ENCODE peak calls at places on chromosome 2, in four cellular contexts. One of them, this sample, is unnamed.

GRCh38 chr2:120765911-120766757 is 30.5 kb downstream of the GLI2 start:
- DNase-seq in GM12878: no peak
- DNase-seq in transverse colon: peak
- DNase-seq in A549: no peak
- DNase-seq in this sample: no peak

GRCh38 chr2:10218036-10218435 is 84.7 kb upstream of the HPCAL1 start:
- DNase-seq in transverse colon: no peak
- DNase-seq in GM12878: no peak
- DNase-seq in A549: no peak
- DNase-seq in this sample: no peak

GRCh38 chr2:201854221-201854801 is 48.0 kb downstream of the CDK15 start:
- DNase-seq in transverse colon: no peak
- DNase-seq in A549: no peak
- DNase-seq in GM12878: no peak
- DNase-seq in this sample: no peak

GRCh38 chr2:191165190-191165643 is 14.4 kb upstream of the STAT4 start:
- DNase-seq in A549: peak
- DNase-seq in GM12878: no peak
- DNase-seq in transverse colon: no peak
- DNase-seq in this sample: no peak

GRCh38 chr2:37641582-37642111 is 29.8 kb downstream of the CDC42EP3 start:
- DNase-seq in GM12878: no peak
- DNase-seq in transverse colon: no peak
- DNase-seq in A549: no peak
- DNase-seq in this sample: no peak

GRCh38 chr2:67574230-67574629 is 177.1 kb downstream of the ETAA1 start:
- DNase-seq in GM12878: no peak
- DNase-seq in A549: no peak
- DNase-seq in transverse colon: no peak
- DNase-seq in this sample: no peak

GRCh38 chr2:58133395-58133794 is 86.8 kb downstream of the VRK2 start:
- DNase-seq in transverse colon: no peak
- DNase-seq in GM12878: no peak
- DNase-seq in A549: no peak
- DNase-seq in this sample: no peak

GRCh38 chr2:96083064-96083889 is 33.1 kb downstream of the ADRA2B start:
- DNase-seq in transverse colon: no peak
- DNase-seq in GM12878: no peak
- DNase-seq in A549: no peak
- DNase-seq in this sample: peak

GRCh38 chr2:112021781-112022231 is 33.3 kb upstream of the TMEM87B start:
- DNase-seq in A549: no peak
- DNase-seq in transverse colon: no peak
- DNase-seq in GM12878: no peak
- DNase-seq in this sample: no peak

GRCh38 chr2:128166954-128167353 is 76.0 kb downstream of the UGGT1 start:
- DNase-seq in GM12878: no peak
- DNase-seq in A549: no peak
- DNase-seq in transverse colon: no peak
- DNase-seq in this sample: no peak

GRCh38 chr2:75278314-75278713 is 79.0 kb upstream of the TACR1 start:
- DNase-seq in GM12878: no peak
- DNase-seq in A549: no peak
- DNase-seq in transverse colon: no peak
- DNase-seq in this sample: no peak

GRCh38 chr2:164737612-164738081 is 104.0 kb downstream of the COBLL1 start:
- DNase-seq in A549: peak
- DNase-seq in GM12878: no peak
- DNase-seq in transverse colon: peak
- DNase-seq in this sample: peak

GRCh38 chr2:23394700-23395099 is 9.7 kb downstream of the KLHL29 start:
- DNase-seq in transverse colon: no peak
- DNase-seq in A549: no peak
- DNase-seq in GM12878: no peak
- DNase-seq in this sample: no peak

GRCh38 chr2:30115141-30115980 is 31.4 kb upstream of the YPEL5 start:
- DNase-seq in A549: peak
- DNase-seq in transverse colon: peak
- DNase-seq in GM12878: peak
- DNase-seq in this sample: peak

GRCh38 chr2:239264838-239265651 is 135.8 kb downstream of the HDAC4 start:
- DNase-seq in transverse colon: peak
- DNase-seq in A549: peak
- DNase-seq in GM12878: no peak
- DNase-seq in this sample: peak

GRCh38 chr2:112880696-112881095 is 30.3 kb upstream of the IL37 start:
- DNase-seq in transverse colon: no peak
- DNase-seq in GM12878: peak
- DNase-seq in A549: no peak
- DNase-seq in this sample: no peak

GRCh38 chr2:240479111-240479501 is 43.6 kb downstream of the GPC1 start:
- DNase-seq in transverse colon: no peak
- DNase-seq in A549: no peak
- DNase-seq in GM12878: no peak
- DNase-seq in this sample: peak

GRCh38 chr2:46058140-46058539 is 239.1 kb upstream of the EPAS1 start:
- DNase-seq in GM12878: no peak
- DNase-seq in A549: no peak
- DNase-seq in transverse colon: no peak
- DNase-seq in this sample: no peak

GRCh38 chr2:155169317-155169716 is 470.8 kb downstream of the KCNJ3 start:
- DNase-seq in transverse colon: no peak
- DNase-seq in GM12878: no peak
- DNase-seq in A549: no peak
- DNase-seq in this sample: no peak

GRCh38 chr2:206164261-206164862 is 4.7 kb downstream of the EEF1B2 start:
- DNase-seq in transverse colon: peak
- DNase-seq in GM12878: no peak
- DNase-seq in A549: no peak
- DNase-seq in this sample: no peak

GRCh38 chr2:188378551-188378950 is 86.9 kb downstream of the GULP1 start:
- DNase-seq in A549: no peak
- DNase-seq in transverse colon: no peak
- DNase-seq in GM12878: no peak
- DNase-seq in this sample: no peak

GRCh38 chr2:100052645-100053044 is 89.7 kb downstream of the AFF3 start:
- DNase-seq in A549: no peak
- DNase-seq in GM12878: no peak
- DNase-seq in transverse colon: no peak
- DNase-seq in this sample: no peak

GRCh38 chr2:223641062-223641461 is 38.9 kb upstream of the SCG2 start:
- DNase-seq in A549: no peak
- DNase-seq in GM12878: no peak
- DNase-seq in transverse colon: no peak
- DNase-seq in this sample: no peak

GRCh38 chr2:157194097-157194688 is 63.3 kb upstream of the GALNT5 start:
- DNase-seq in A549: peak
- DNase-seq in GM12878: no peak
- DNase-seq in transverse colon: peak
- DNase-seq in this sample: no peak

GRCh38 chr2:117945296-117945695 is 68.6 kb downstream of the CCDC93 start:
- DNase-seq in GM12878: no peak
- DNase-seq in transverse colon: no peak
- DNase-seq in A549: no peak
- DNase-seq in this sample: no peak

GRCh38 chr2:241935314-241935713 is 65.8 kb downstream of the RTP5 start:
- DNase-seq in transverse colon: no peak
- DNase-seq in GM12878: no peak
- DNase-seq in A549: peak
- DNase-seq in this sample: no peak

GRCh38 chr2:176493909-176494308 is 224.7 kb downstream of the MTX2 start:
- DNase-seq in GM12878: no peak
- DNase-seq in A549: no peak
- DNase-seq in transverse colon: no peak
- DNase-seq in this sample: no peak

GRCh38 chr2:15769676-15770075 is 170.7 kb upstream of the MYCN start:
- DNase-seq in A549: no peak
- DNase-seq in transverse colon: no peak
- DNase-seq in GM12878: no peak
- DNase-seq in this sample: no peak

GRCh38 chr2:127170452-127171197 is 49.5 kb downstream of the CYP27C1 start:
- DNase-seq in A549: no peak
- DNase-seq in transverse colon: no peak
- DNase-seq in GM12878: no peak
- DNase-seq in this sample: no peak

GRCh38 chr2:73841912-73842738 is 13.4 kb downstream of the STAMBP start:
- DNase-seq in GM12878: no peak
- DNase-seq in A549: no peak
- DNase-seq in transverse colon: peak
- DNase-seq in this sample: no peak

GRCh38 chr2:48377646-48378045 is 152.3 kb upstream of the STON1 start:
- DNase-seq in GM12878: no peak
- DNase-seq in A549: no peak
- DNase-seq in transverse colon: no peak
- DNase-seq in this sample: no peak

GRCh38 chr2:161273038-161273760 is 35.0 kb upstream of the PSMD14 start:
- DNase-seq in GM12878: peak
- DNase-seq in transverse colon: no peak
- DNase-seq in A549: peak
- DNase-seq in this sample: no peak

GRCh38 chr2:96523659-96524481 is 12.7 kb upstream of the ARID5A start:
- DNase-seq in A549: no peak
- DNase-seq in transverse colon: no peak
- DNase-seq in GM12878: no peak
- DNase-seq in this sample: no peak

GRCh38 chr2:27798948-27799645 is 27.6 kb downstream of the MRPL33 start:
- DNase-seq in A549: peak
- DNase-seq in GM12878: no peak
- DNase-seq in transverse colon: peak
- DNase-seq in this sample: no peak
- TF ChIP-seq EP300 in A549: peak
- TF ChIP-seq EP300 in GM12878: no peak
- TF ChIP-seq EP300 in transverse colon: peak
- TF ChIP-seq EP300 in this sample: peak

GRCh38 chr2:29024882-29025430 is 43.9 kb downstream of the TOGARAM2 start:
- DNase-seq in transverse colon: no peak
- DNase-seq in A549: no peak
- DNase-seq in GM12878: no peak
- DNase-seq in this sample: no peak

GRCh38 chr2:29025711-29026110 is 44.6 kb downstream of the TOGARAM2 start:
- DNase-seq in GM12878: no peak
- DNase-seq in transverse colon: no peak
- DNase-seq in A549: no peak
- DNase-seq in this sample: no peak

GRCh38 chr2:29023188-29023587 is 42.1 kb downstream of the TOGARAM2 start:
- DNase-seq in A549: no peak
- DNase-seq in transverse colon: no peak
- DNase-seq in GM12878: no peak
- DNase-seq in this sample: no peak

GRCh38 chr2:29021886-29022285 is 40.8 kb downstream of the TOGARAM2 start:
- DNase-seq in transverse colon: no peak
- DNase-seq in GM12878: no peak
- DNase-seq in A549: no peak
- DNase-seq in this sample: no peak

GRCh38 chr2:29022455-29023128 is 41.5 kb downstream of the TOGARAM2 start:
- DNase-seq in A549: no peak
- DNase-seq in GM12878: no peak
- DNase-seq in transverse colon: no peak
- DNase-seq in this sample: no peak
- TF ChIP-seq EP300 in A549: no peak
- TF ChIP-seq EP300 in GM12878: no peak
- TF ChIP-seq EP300 in transverse colon: no peak
- TF ChIP-seq EP300 in this sample: no peak

GRCh38 chr2:62569907-62570793 is 64.2 kb upstream of the TMEM17 start:
- DNase-seq in transverse colon: no peak
- DNase-seq in GM12878: no peak
- DNase-seq in A549: peak
- DNase-seq in this sample: no peak
- TF ChIP-seq EP300 in transverse colon: no peak
- TF ChIP-seq EP300 in GM12878: no peak
- TF ChIP-seq EP300 in A549: peak
- TF ChIP-seq EP300 in this sample: no peak

GRCh38 chr2:51013060-51013746 is 18.7 kb downstream of the NRXN1 start:
- DNase-seq in A549: no peak
- DNase-seq in transverse colon: peak
- DNase-seq in GM12878: no peak
- DNase-seq in this sample: no peak

GRCh38 chr2:51018145-51018544 is 13.8 kb downstream of the NRXN1 start:
- DNase-seq in A549: no peak
- DNase-seq in transverse colon: no peak
- DNase-seq in GM12878: no peak
- DNase-seq in this sample: no peak

GRCh38 chr2:51013870-51014526 is 17.9 kb downstream of the NRXN1 start:
- DNase-seq in transverse colon: no peak
- DNase-seq in GM12878: no peak
- DNase-seq in A549: no peak
- DNase-seq in this sample: no peak

DNA sequence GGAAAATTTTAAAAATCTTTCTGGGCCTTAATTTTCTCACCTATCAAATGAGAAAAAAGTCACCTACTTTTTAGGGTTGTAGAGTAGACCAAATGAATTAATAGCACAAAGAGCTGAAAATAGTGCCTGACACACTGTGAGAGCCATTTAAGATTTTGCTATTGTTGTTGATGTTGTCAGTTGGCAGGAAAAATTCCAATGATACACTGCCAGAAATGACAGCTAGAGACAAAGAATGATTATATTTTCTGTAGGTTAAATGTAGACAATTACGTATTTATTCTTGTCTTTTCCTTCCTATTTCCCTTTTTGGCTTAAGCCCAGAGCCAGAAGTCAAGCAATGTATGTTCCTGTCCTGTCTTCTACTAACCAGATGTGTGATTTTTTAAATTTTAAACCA is 17.2 kb downstream of the NRXN1 start:
- DNase-seq in GM12878: no peak
- DNase-seq in A549: no peak
- DNase-seq in transverse colon: no peak
- DNase-seq in this sample: no peak
- TF ChIP-seq EP300 in GM12878: no peak
- TF ChIP-seq EP300 in A549: no peak
- TF ChIP-seq EP300 in transverse colon: no peak
- TF ChIP-seq EP300 in this sample: no peak

DNA sequence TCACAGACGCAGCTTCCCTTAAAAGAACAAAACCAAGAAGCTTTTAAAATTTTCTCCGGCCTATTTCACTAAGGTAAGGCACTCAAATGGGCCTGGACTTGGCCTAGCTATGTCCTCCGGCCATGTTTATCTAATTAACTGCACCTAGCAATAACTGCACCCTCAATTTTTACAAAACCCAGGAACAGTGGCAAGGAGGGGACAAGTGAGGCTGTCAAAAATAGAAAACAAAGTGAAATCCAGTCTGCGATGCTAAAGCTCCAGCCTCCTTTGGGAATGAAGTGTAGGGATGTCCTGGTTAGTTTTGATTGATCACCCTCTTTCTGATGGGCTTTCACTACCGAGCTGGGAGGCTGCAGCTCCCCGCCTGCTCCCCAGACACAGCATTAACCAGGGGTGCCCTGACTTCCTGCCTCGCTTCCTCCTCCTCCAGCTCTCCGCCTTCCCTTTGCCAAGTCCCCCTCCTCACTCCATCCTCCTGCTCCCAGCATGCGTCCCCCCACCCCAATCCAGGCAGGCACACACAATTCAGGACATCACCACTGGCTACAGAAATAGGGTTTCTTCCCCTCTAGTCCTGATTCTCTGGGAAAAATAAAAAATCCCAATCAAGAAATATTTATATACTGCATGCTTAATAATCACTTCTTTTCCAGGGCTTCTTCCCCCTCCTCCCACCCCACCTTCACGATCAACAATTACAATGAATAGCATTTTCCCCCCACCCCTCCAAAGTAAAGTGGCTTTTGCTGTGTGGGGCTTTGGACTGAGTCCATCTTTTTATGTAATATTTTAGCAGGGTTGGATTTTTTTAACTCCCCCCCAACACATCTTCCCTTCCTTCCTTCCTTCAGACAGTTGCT is 3.4 kb upstream of the POU3F3 start:
- DNase-seq in A549: no peak
- DNase-seq in transverse colon: no peak
- DNase-seq in GM12878: no peak
- DNase-seq in this sample: no peak
- TF ChIP-seq EP300 in A549: no peak
- TF ChIP-seq EP300 in transverse colon: no peak
- TF ChIP-seq EP300 in GM12878: no peak
- TF ChIP-seq EP300 in this sample: no peak

This sample was measured in suprapubic skin.